ENCODE peak calls at places on chromosomes 11 and 22, in six cellular contexts. D is HCT116, E is H1, F is K562, P is HepG2, X is GM12878. K is an unnamed sample.

GRCh38 chr11:61507962-61508824 is at the start of gene LRRC10B:
- DNase-seq in E (peak), X (no peak), D (peak), F (peak), P (no peak), K (peak)

GRCh38 chr11:18749681-18750319 is 23.8 kb upstream of the IGSF22 start:
- DNase-seq in E (no peak), F (no peak), X (no peak), D (no peak), P (peak), K (peak)

GRCh38 chr11:28245131-28245530 is 136.9 kb downstream of the METTL15 start:
- DNase-seq in F (no peak), E (no peak), X (no peak), D (no peak), P (no peak), K (no peak)

GRCh38 chr11:93577291-93577690 is 34.1 kb upstream of the SMCO4 start:
- DNase-seq in X (no peak), D (no peak), E (no peak), P (no peak), F (no peak), K (no peak)

GRCh38 chr11:66870616-66871520 is 14.0 kb downstream of the LRFN4 start:
- DNase-seq in X (no peak), P (no peak), D (no peak), E (no peak), F (no peak), K (no peak)

GRCh38 chr11:126352934-126353801 is 2.3 kb upstream of the ST3GAL4 start:
- DNase-seq in X (peak), F (peak), P (peak), D (no peak), E (no peak), K (no peak)

GRCh38 chr11:7246179-7246578 is 5.5 kb upstream of the SYT9 start:
- DNase-seq in D (no peak), X (no peak), F (no peak), P (no peak), E (no peak), K (no peak)

GRCh38 chr11:44264761-44265160 is 45.2 kb downstream of the ALX4 start:
- DNase-seq in F (no peak), X (no peak), E (no peak), P (no peak), D (no peak), K (no peak)

GRCh38 chr11:12258451-12258850 is 118.9 kb upstream of the PARVA start:
- DNase-seq in D (no peak), F (peak), P (peak), X (no peak), E (no peak), K (no peak)
- TF ChIP-seq ZNF274 in D (no peak), F (no peak), P (no peak), X (no peak), E (no peak), K (no peak)

GRCh38 chr22:48369789-48370507 is 1457.7 kb downstream of the BRD1 start:
- DNase-seq in F (no peak), D (no peak), E (peak), P (peak), X (no peak), K (peak)
- TF ChIP-seq ZNF274 in F (no peak), D (no peak), E (no peak), P (no peak), X (no peak), K (no peak)

GRCh38 chr11:12433571-12434061 is 56.2 kb downstream of the PARVA start:
- DNase-seq in E (no peak), D (no peak), X (no peak), F (no peak), P (no peak), K (no peak)

GRCh38 chr11:12432507-12432906 is 55.1 kb downstream of the PARVA start:
- DNase-seq in E (no peak), F (no peak), X (no peak), P (no peak), D (no peak), K (no peak)

GRCh38 chr11:12429155-12429554 is 51.8 kb downstream of the PARVA start:
- DNase-seq in X (no peak), D (no peak), E (no peak), P (no peak), F (no peak), K (no peak)

GRCh38 chr11:12430351-12430750 is 53.0 kb downstream of the PARVA start:
- DNase-seq in P (no peak), D (no peak), E (no peak), F (no peak), X (no peak), K (no peak)

DNA sequence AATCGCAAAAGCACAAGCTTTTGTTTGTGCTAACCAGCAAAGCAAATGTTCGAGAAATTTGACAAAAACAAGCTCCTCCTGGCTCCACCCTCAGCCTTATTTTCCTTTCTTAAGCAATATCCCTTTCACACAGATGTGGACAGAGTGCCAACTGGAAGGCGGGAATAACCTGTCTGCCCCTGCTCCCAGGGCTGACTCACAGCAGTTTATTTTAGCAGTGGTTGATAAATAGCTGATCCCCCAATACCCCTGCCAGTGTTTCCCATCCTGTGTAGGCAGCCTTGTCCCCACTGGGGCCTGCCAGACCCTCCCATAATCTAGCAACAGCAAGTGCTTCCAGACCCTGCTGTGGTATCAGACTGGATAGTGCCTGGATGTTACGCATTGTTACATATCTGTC is 53.5 kb downstream of the PARVA start:
- DNase-seq in P (peak), F (no peak), X (no peak), D (no peak), E (no peak), K (no peak)
- TF ChIP-seq ZNF274 in P (no peak), F (no peak), X (no peak), D (no peak), E (no peak), K (no peak)

DNA sequence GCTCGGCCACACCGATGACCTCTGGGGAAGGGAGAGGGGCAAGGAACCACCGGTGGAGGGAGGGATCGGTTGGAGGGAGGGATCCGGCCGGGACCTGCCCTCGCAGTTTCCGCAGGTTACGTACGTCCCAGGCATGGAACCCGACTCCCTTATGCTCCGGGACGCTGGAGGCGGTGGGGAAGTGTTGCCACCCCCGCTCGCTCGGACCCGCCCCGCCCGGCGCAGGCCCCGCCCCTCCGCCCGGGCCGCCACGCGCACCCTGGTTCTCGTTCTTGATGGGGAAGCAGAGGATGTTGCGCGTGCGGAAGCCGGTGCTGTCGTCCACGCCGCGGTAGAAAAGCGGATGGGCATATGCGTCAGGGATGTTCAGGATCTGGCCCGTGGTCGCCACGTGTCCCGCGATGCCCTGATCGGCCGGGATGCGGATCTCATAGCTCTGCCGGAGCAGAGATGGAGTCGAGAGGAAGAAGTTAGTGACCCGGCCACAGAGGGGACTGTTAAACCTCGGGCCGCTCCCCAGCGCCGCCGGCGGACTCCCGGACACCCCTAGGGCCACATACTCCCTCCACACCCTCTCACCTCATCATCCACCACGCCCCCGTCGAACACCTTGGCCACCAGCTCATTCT is 89.8 kb downstream of the PDE2A start:
- DNase-seq in F (peak), E (peak), P (no peak), X (no peak), D (no peak), K (no peak)
- TF ChIP-seq ZNF274 in F (no peak), E (no peak), P (no peak), X (no peak), D (no peak), K (no peak)

GRCh38 chr11:112464949-112465348 is 204.3 kb upstream of the PLET1 start:
- DNase-seq in D (no peak), E (no peak), X (no peak), F (no peak), P (no peak), K (no peak)

GRCh38 chr11:112469376-112469775 is 208.7 kb upstream of the PLET1 start:
- DNase-seq in P (no peak), F (no peak), X (no peak), D (no peak), E (no peak), K (no peak)

GRCh38 chr11:112470355-112470754 is 209.7 kb upstream of the PLET1 start:
- DNase-seq in E (no peak), D (no peak), X (no peak), P (no peak), F (no peak), K (no peak)

GRCh38 chr11:112467721-112468120 is 207.1 kb upstream of the PLET1 start:
- DNase-seq in E (no peak), P (no peak), F (no peak), D (no peak), X (no peak), K (no peak)

GRCh38 chr11:112465433-112466024 is 204.9 kb upstream of the PLET1 start:
- DNase-seq in E (no peak), X (no peak), D (no peak), P (no peak), F (no peak), K (no peak)
- TF ChIP-seq ZNF274 in E (no peak), X (no peak), D (no peak), P (no peak), F (no peak), K (no peak)

GRCh38 chr11:130477646-130478203 is 29.3 kb downstream of the ADAMTS15 start:
- DNase-seq in P (no peak), X (no peak), F (no peak), E (no peak), D (no peak), K (no peak)

GRCh38 chr11:130480721-130481140 is 32.3 kb downstream of the ADAMTS15 start:
- DNase-seq in D (no peak), P (no peak), E (no peak), X (no peak), F (no peak), K (no peak)

GRCh38 chr11:130478204-130478701 is 29.8 kb downstream of the ADAMTS15 start:
- DNase-seq in D (no peak), F (no peak), E (peak), X (no peak), P (no peak), K (peak)

GRCh38 chr11:130478881-130479280 is 30.4 kb downstream of the ADAMTS15 start:
- DNase-seq in X (no peak), F (no peak), D (no peak), P (no peak), E (peak), K (no peak)

DNA sequence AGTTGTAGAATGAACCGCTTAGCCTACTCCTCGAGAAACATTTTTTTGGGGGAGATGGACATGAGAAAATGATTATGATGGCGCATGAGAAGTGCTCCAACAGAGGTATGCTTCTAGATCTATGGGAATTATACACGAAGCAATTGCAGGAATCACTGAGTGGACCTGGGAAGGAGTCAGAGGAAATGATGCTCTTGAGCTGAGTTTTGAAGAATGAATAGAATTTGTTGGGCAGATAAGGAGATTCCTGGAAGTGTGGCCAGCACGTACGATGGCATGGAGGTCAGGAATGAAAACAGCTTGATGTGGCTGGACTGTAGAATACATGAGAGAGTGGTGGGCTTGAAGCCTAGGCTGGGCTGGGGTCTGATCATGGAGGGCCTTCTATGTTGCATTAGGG is 31.7 kb downstream of the ADAMTS15 start:
- DNase-seq in F (no peak), E (peak), P (no peak), D (no peak), X (no peak), K (no peak)
- TF ChIP-seq ZNF274 in F (no peak), E (no peak), P (no peak), D (no peak), X (no peak), K (no peak)

DNA sequence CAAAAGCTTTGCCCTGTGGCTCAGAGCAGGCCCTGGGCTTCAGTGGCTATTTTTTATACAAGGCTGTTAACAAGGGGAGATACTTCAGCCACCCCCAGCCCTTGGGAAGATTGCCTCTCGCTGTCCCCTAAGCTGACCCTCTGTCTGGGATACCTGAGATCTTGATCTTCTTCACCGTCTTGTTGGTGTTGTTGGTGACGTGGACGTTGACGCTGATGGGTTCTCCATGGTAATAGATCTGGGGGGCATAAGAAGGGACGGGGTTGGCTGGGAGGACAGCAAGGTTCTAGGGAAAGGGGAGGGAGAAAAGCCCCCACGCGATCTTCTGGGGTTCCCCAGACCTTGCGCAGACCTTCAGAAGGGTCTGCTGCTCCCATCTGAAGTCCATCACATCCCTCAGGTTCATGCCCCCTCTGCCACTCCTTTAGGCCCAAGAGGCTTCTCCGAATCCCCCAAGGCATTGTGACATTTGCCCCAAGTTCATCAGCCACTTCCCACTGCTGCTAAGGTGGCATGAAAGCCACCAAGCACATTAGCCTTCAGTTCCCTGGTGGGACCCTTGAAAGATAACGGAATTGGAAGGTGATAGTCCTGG is 36.7 kb downstream of the TPBGL start:
- DNase-seq in E (no peak), P (no peak), F (no peak), X (no peak), D (no peak), K (no peak)
- TF ChIP-seq ZNF274 in E (no peak), P (no peak), F (no peak), X (no peak), D (no peak), K (no peak)

K was measured in NT2/D1.